ENCODE peak calls at places on chromosomes 1 and 21, in five cellular contexts. S is upper lobe of left lung, G is tibial nerve, K is HCT116, Q is esophagus muscularis mucosa. F is an unnamed sample.
A peak's percentile ranks its signal among the peaks of the same experiment; 100 is the strongest.

GRCh38 chr1:194300340-194300739 is 1113.9 kb upstream of the B3GALT2 start:
- DNase-seq in Q (no peak), G (no peak), S (no peak), K (no peak), F (no peak)

GRCh38 chr1:27575861-27576331 is 28.0 kb downstream of the AHDC1 start:
- DNase-seq in S (peak; percentile 92), K (no peak), G (no peak), Q (peak; percentile 93), F (no peak)

GRCh38 chr21:44434936-44435635 is 20.2 kb upstream of the LRRC3 start:
- DNase-seq in Q (no peak), G (no peak), S (peak; percentile 64), K (no peak), F (no peak)

GRCh38 chr1:83818916-83819315 is 180.0 kb downstream of the TTLL7 start:
- DNase-seq in K (no peak), S (no peak), G (no peak), Q (no peak), F (no peak)

GRCh38 chr1:230339033-230339432 is 87.1 kb downstream of the PGBD5 start:
- DNase-seq in Q (no peak), S (no peak), G (no peak), K (no peak), F (no peak)

GRCh38 chr1:27166351-27166802 is 11.5 kb upstream of the SLC9A1 start:
- DNase-seq in Q (no peak), K (no peak), G (no peak), S (no peak), F (no peak)

GRCh38 chr1:117512728-117513321 is 93.0 kb upstream of the TENT5C start:
- DNase-seq in G (no peak), K (no peak), Q (no peak), S (no peak), F (no peak)

GRCh38 chr1:41153750-41154274 is 88.3 kb downstream of the SCMH1 start:
- DNase-seq in Q (no peak), S (no peak), K (no peak), G (no peak), F (no peak)

GRCh38 chr1:154757149-154757548 is 112.9 kb downstream of the KCNN3 start:
- DNase-seq in S (no peak), K (no peak), Q (no peak), G (no peak), F (no peak)

GRCh38 chr1:172041689-172042088 is 200.4 kb downstream of the DNM3 start:
- DNase-seq in Q (no peak), K (peak; percentile 3), G (peak; percentile 33), S (no peak), F (no peak)

GRCh38 chr1:167720965-167721616 is 691 bp upstream of the MPZL1 start:
- DNase-seq in K (no peak), G (peak; percentile 43), S (no peak), Q (no peak), F (no peak)

GRCh38 chr1:22527555-22528296 is 35.6 kb upstream of the EPHA8 start:
- DNase-seq in S (no peak), Q (no peak), G (no peak), K (no peak), F (no peak)

GRCh38 chr1:223834660-223835263 is 11.0 kb downstream of the TP53BP2 start:
- DNase-seq in Q (no peak), G (no peak), S (no peak), K (no peak), F (no peak)

GRCh38 chr1:41843378-41843777 is 75.3 kb downstream of the HIVEP3 start:
- DNase-seq in S (no peak), K (no peak), Q (no peak), G (no peak), F (no peak)

DNA sequence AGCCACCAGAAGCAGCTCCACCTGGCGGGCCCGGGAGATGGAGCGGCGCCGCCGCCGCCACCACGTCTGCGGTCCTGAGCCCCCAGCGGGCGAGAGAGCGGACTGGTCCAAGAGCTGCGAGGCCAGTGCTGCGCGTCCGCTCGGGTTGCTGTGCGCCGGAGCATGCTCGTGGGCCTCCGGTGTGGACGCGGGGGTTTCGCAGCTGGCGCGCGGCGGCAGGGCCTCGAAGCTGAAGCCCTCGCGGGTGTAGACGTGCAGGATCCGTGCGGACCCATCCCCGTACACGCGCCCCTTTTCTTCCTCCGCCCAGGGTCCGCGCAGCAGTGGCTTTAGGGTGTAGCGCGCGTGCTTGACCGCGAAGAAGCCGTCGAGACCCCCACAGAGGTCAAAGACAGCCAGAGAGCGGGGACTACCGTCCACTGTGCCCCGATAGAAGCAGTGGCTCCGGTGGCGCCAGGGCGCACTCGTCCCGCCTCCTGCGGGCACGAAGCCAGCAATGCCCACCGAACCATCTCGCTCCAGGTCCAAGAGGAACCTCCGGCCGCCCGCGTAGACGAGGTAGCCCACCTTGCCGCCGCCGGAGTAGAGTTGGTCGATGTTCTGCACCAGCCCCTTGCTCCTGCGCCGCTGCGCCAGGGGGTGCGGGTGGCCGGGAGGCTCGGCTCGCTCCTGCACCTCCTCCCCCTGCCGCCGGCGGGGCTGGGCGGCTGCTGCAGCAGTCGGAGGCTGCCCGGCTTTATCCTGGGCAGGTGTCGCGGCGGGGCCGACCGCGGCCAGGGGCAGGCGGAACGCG is 1.1 kb downstream of the ADAMTS5 start:
- DNase-seq in Q (no peak), S (peak; percentile 87), K (no peak), G (no peak), F (no peak)
- TF ChIP-seq CTCF in Q (peak; percentile 64), S (no peak), K (no peak), G (peak; percentile 15), F (no peak)

DNA sequence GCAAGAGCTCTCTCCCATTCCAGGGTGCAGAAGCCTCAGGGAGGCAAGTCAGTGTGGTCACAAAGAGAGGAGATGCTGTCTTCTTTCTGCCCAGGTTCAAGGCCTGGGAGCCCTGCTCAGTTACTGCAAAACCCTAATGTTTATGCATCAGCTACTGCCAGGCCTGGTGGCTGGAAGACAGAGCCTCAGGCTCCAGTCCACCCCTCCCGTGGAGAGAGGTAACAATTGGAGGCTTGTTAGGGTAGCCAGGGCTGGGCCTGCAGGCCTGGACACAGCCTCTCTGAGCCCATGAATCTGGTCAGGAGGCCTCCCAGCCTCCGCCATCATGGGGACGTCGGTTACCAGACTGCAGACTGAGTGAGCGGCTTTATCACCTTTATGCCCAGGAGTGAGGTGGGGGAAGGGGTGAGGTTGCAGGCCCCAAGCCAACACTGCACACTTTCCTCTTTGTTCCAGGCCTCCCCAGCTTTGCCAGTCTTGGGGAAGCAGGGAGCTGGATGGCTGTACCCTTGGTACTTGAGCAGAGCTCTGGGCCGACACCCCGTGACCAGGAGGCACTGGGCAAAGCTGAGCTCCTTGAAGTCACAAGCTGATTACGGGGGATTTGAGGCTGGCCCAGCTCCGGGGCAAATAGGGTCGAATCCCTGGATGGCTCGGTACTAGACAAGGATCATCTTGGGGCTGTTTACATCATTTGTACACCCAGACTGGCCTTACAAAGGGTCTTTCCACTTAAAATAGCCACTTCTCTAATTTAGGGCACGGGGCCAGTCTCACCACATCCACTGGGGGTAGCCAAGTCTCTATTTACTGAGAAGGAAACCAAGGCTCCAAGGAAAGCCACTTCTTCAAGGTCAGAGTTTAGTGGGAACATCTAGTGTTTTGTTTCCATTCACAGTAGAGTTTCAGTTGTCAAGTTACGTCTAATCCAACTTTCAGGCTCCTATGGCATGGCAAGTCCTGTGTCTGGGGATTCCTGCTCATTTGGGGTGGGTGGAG is 5.2 kb downstream of the SLC2A1 start:
- DNase-seq in S (no peak), Q (no peak), G (no peak), K (no peak), F (no peak)
- TF ChIP-seq POLR2A in S (no peak), Q (no peak), G (no peak), K (no peak), F (no peak)

GRCh38 chr21:33761104-33762036 is 119.1 kb downstream of the ITSN1 start:
- DNase-seq in G (peak; percentile 20), Q (no peak), K (peak; percentile 66), S (no peak), F (no peak)

GRCh38 chr21:33767236-33767635 is 124.9 kb downstream of the ITSN1 start:
- DNase-seq in Q (no peak), K (no peak), G (no peak), S (no peak), F (no peak)

GRCh38 chr21:33762798-33763572 is 120.7 kb downstream of the ITSN1 start:
- DNase-seq in S (no peak), K (no peak), G (no peak), Q (no peak), F (no peak)

GRCh38 chr21:33760641-33761103 is 118.4 kb downstream of the ITSN1 start:
- DNase-seq in S (no peak), K (no peak), Q (no peak), G (no peak), F (no peak)

GRCh38 chr21:33763573-33763881 is 121.2 kb downstream of the ITSN1 start:
- DNase-seq in K (no peak), S (no peak), Q (no peak), G (no peak), F (no peak)
- H3K4me1 ChIP-seq in K (peaks cover 18% of the 10 kb centered on the region), S (peaks cover 11% of the 10 kb centered on the region), Q (peaks cover 17% of the 10 kb centered on the region), G (no peaks in the 10 kb centered on the region), F (peaks cover 6% of the 10 kb centered on the region)

GRCh38 chr1:211356723-211357418 is 30.2 kb downstream of the TRAF5 start:
- DNase-seq in Q (no peak), K (no peak), S (no peak), G (no peak), F (no peak)
- TF ChIP-seq CTCF in Q (no peak), K (no peak), S (no peak), G (no peak), F (no peak)

DNA sequence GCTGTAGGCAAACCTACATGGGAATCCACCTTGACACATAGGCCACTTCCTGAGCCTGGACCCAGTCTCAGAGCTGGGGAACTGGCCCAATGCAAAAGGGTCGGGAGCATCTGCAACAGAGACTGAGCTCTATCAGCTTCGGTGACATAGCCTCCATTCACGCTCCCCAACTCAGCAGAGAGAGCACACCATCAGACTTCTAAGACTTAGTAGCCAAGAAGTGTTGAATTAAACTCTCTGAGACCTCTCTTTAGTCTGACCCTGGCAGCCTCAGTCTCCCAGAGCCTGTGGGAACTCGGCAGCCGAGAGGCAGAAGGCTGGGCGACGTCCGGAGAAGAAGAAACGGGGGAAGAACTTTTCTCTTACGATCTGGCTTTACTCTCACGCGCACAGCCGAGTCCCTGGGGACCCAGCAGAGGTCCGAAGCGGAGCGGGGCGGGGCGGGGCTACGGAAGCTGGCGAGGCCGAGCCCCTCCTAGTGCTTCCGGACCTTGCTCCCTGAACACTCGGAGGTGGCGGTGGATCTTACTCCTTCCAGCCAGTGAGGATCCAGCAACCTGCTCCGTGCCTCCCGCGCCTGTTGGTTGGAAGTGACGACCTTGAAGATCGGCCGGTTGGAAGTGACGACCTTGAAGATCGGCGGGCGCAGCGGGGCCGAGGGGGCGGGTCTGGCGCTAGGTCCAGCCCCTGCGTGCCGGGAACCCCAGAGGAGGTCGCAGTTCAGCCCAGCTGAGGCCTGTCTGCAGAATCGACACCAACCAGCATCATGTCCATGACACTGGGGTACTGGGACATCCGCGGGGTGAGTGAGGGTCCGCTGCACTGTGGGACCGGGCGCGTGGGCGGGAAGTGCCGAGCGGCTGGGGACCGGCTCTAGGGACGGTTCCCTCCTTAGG is at the start of gene GSTM4:
- DNase-seq in Q (peak; percentile 97), G (peak; percentile 74), K (peak; percentile 16), S (peak; percentile 97), F (peak; percentile 16)
- TF ChIP-seq POLR2A in Q (no peak), G (no peak), K (no peak), S (peak; percentile 18), F (peak; percentile 44)

DNA sequence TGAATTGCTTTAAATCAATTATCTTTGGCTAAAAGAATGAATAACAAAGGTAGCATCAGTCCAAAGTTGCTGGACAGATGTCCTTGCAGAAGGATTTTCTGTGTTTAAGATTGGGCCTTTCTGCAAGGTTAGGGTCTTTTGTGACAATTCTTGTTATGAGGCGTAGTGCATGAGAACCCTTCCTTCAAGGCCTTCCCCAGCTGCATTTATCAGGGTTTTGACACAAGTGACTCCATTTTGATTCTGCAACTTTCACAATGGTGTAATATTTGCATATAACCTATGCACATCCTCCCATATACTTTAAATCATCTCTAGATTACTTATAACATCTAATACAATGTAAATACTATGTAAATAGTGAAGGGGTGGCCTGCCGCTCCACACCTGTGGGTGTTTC is 1.1 kb upstream of the SETD4 start:
- DNase-seq in K (no peak), S (no peak), Q (no peak), G (no peak), F (no peak)
- H3K4me1 ChIP-seq in K (peaks cover 16% of the 10 kb centered on the region), S (peaks cover 17% of the 10 kb centered on the region), Q (peaks cover 33% of the 10 kb centered on the region), G (no peaks in the 10 kb centered on the region), F (peaks cover 16% of the 10 kb centered on the region)